ENCODE peak calls at places on chromosome 4, in nine cellular contexts. R is progenitor cell of endocrine pancreas; B is HS-5; Y is activated CD4-positive, alpha-beta T cell treated with anti-CD3 and anti-CD28 coated beads, Interleukin-2, amount 50 U/mL, for 24 hours; V is GM13977; W is cerebellar cortex; U is astrocyte of the spinal cord; Z is GM12865; T is NCI-H446. X is an unnamed sample.

GRCh38 chr4:132396636-132397035 is 752.5 kb upstream of the PCDH10 start:
- DNase-seq in R (no peak), B (no peak), Y (no peak), V (no peak), W (no peak), U (peak; percentile 46), Z (no peak), T (no peak), X (no peak)

GRCh38 chr4:39494354-39494753 is 32.9 kb downstream of the UGDH start:
- DNase-seq in R (no peak), B (no peak), Y (no peak), V (no peak), W (no peak), U (no peak), Z (no peak), T (no peak), X (no peak)

GRCh38 chr4:72857216-72857615 is 212.3 kb downstream of the COX18 start:
- DNase-seq in R (no peak), B (no peak), Y (no peak), V (no peak), W (no peak), U (peak; percentile 53), Z (no peak), T (no peak), X (no peak)

GRCh38 chr4:159416073-159416472 is 313.2 kb downstream of the RAPGEF2 start:
- DNase-seq in R (no peak), B (no peak), Y (no peak), V (no peak), W (no peak), U (no peak), Z (no peak), T (no peak), X (no peak)

GRCh38 chr4:88341227-88342192 is 37.1 kb upstream of the HERC6 start:
- DNase-seq in R (no peak), B (peak; percentile 80), Y (no peak), V (no peak), W (no peak), U (peak; percentile 93), Z (peak; percentile 10), T (no peak), X (no peak)

GRCh38 chr4:336099-336892 is 1.3 kb upstream of the ZNF141 start:
- DNase-seq in R (peak; percentile 18), B (no peak), Y (no peak), V (peak; percentile 47), W (no peak), U (no peak), Z (peak; percentile 18), T (no peak), X (peak; percentile 62)

GRCh38 chr4:40719008-40719623 is 30.6 kb upstream of the NSUN7 start:
- DNase-seq in R (no peak), B (no peak), Y (no peak), V (peak; percentile 66), W (peak; percentile 84), U (peak; percentile 56), Z (peak; percentile 88), T (no peak), X (peak; percentile 66)

GRCh38 chr4:112916868-112917267 is 132.6 kb upstream of the ANK2 start:
- DNase-seq in R (no peak), B (no peak), Y (no peak), V (no peak), W (no peak), U (peak; percentile 59), Z (no peak), T (no peak), X (no peak)

GRCh38 chr4:1797298-1797860 is 4.3 kb downstream of the FGFR3 start:
- DNase-seq in R (no peak), B (no peak), Y (no peak), V (no peak), W (no peak), U (no peak), Z (no peak), T (no peak), X (no peak)

GRCh38 chr4:100483796-100484195 is 34.0 kb downstream of the EMCN start:
- DNase-seq in R (no peak), B (no peak), Y (no peak), V (no peak), W (peak; percentile 96), U (no peak), Z (no peak), T (no peak), X (no peak)

GRCh38 chr4:24842356-24842755 is 47.0 kb downstream of the SOD3 start:
- DNase-seq in R (no peak), B (no peak), Y (no peak), V (no peak), W (no peak), U (no peak), Z (no peak), T (no peak), X (no peak)

GRCh38 chr4:40536032-40536431 is 93.6 kb downstream of the RBM47 start:
- DNase-seq in R (no peak), B (no peak), Y (no peak), V (peak; percentile 56), W (no peak), U (no peak), Z (peak; percentile 80), T (no peak), X (peak; percentile 25)

GRCh38 chr4:152462047-152462446 is 73.8 kb downstream of the FBXW7 start:
- DNase-seq in R (no peak), B (no peak), Y (no peak), V (no peak), W (no peak), U (no peak), Z (peak; percentile 44), T (no peak), X (peak; percentile 18)